ENCODE peak calls at places on chromosomes 5 and 9, in seven cellular contexts. P is H9, B is mesenchymal stem cell, E is IMR-90, J is H1, W is neuronal stem cell, T is trophoblast cell. A is an unnamed sample.

GRCh38 chr9:118170032-118170955 is 466.1 kb downstream of the TLR4 start:
- DNase-seq in P (peak; percentile 74), B (peak; percentile 52), E (no peak), J (peak; percentile 60), W (peak; percentile 51), T (peak; percentile 16), A (peak; percentile 80)

GRCh38 chr5:6585168-6585567 is 47.7 kb downstream of the NSUN2 start:
- DNase-seq in P (no peak), B (no peak), E (no peak), J (no peak), W (no peak), T (no peak), A (no peak)

GRCh38 chr9:111975709-111976108 is 79.1 kb downstream of the UGCG start:
- DNase-seq in P (peak; percentile 63), B (no peak), E (no peak), J (peak; percentile 15), W (no peak), T (no peak), A (peak; percentile 56)

GRCh38 chr9:16236326-16236725 is 634.1 kb downstream of the BNC2 start:
- DNase-seq in P (no peak), B (no peak), E (peak; percentile 97), J (no peak), W (no peak), T (no peak), A (no peak)

GRCh38 chr5:173573126-173573960 is 43.1 kb downstream of the BOD1 start:
- DNase-seq in P (peak; percentile 81), B (peak; percentile 69), E (peak; percentile 49), J (peak; percentile 13), W (peak; percentile 76), T (peak; percentile 56), A (peak; percentile 65)

GRCh38 chr5:135761746-135762145 is 72.7 kb upstream of the SLC25A48 start:
- DNase-seq in P (no peak), B (no peak), E (no peak), J (no peak), W (no peak), T (no peak), A (no peak)

GRCh38 chr5:171549259-171549658 is 129.8 kb downstream of the FGF18 start:
- DNase-seq in P (no peak), B (no peak), E (no peak), J (no peak), W (no peak), T (no peak), A (no peak)

GRCh38 chr5:98341038-98341710 is 432.3 kb upstream of the RGMB start:
- DNase-seq in P (no peak), B (peak; percentile 73), E (peak; percentile 99), J (no peak), W (no peak), T (no peak), A (no peak)

GRCh38 chr5:140214831-140215230 is 39.8 kb downstream of the CYSTM1 start:
- DNase-seq in P (no peak), B (peak; percentile 23), E (peak; percentile 83), J (no peak), W (no peak), T (no peak), A (no peak)

GRCh38 chr5:168578506-168579205 is 512 bp downstream of the PANK3 start:
- DNase-seq in P (no peak), B (no peak), E (no peak), J (no peak), W (no peak), T (peak; percentile 64), A (peak; percentile 79)

GRCh38 chr9:99005651-99006050 is 61.9 kb downstream of the COL15A1 start:
- DNase-seq in P (no peak), B (no peak), E (no peak), J (no peak), W (no peak), T (no peak), A (no peak)

GRCh38 chr9:95264954-95265615 is 52.4 kb downstream of the FANCC start:
- DNase-seq in P (no peak), B (peak; percentile 52), E (peak; percentile 75), J (no peak), W (no peak), T (no peak), A (peak; percentile 48)

GRCh38 chr9:137269231-137269772 is 8.2 kb upstream of the TOR4A start:
- DNase-seq in P (no peak), B (peak; percentile 92), E (peak; percentile 60), J (no peak), W (no peak), T (no peak), A (no peak)

GRCh38 chr9:135416771-135417290 is 62.8 kb upstream of the PPP1R26 start:
- DNase-seq in P (no peak), B (no peak), E (no peak), J (no peak), W (no peak), T (no peak), A (no peak)

GRCh38 chr9:135419106-135419505 is 60.5 kb upstream of the PPP1R26 start:
- DNase-seq in P (no peak), B (no peak), E (no peak), J (no peak), W (no peak), T (no peak), A (no peak)

GRCh38 chr9:135414293-135414692 is 65.3 kb upstream of the PPP1R26 start:
- DNase-seq in P (no peak), B (no peak), E (no peak), J (no peak), W (no peak), T (no peak), A (no peak)

GRCh38 chr9:135415586-135415985 is 64.0 kb upstream of the PPP1R26 start:
- DNase-seq in P (no peak), B (no peak), E (no peak), J (no peak), W (no peak), T (no peak), A (no peak)

DNA sequence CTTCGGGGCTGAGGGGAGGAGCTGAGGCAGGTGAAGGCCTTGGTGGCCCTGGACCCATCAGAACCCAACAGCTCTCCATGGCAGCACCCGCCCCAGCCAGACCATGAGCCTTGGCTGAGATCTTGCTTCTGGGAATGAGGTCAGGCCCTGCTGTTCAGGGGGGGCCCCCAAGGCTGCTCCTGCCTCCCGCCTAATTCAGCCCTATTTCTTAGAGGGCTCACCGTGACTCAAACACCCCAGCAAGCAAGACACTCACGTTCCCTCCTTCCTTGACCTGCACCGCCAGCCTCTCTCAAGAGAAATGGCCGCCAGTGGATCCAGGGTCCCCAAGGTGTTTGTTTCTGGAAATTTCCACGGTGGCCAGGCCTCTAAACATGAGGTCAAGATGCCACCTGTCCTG is 61.4 kb upstream of the PPP1R26 start:
- DNase-seq in P (no peak), B (no peak), E (no peak), J (no peak), W (no peak), T (no peak), A (no peak)
- H2BK120ac ChIP-seq in P (no peak overlapping the region), B (no peak overlapping the region), E (no peak overlapping the region), J (no peak overlapping the region), W (no peak overlapping the region), T (no peak overlapping the region), A (no peak overlapping the region)

GRCh38 chr5:109529520-109529919 is 119.7 kb upstream of the PJA2 start:
- DNase-seq in P (no peak), B (no peak), E (peak; percentile 36), J (no peak), W (no peak), T (no peak), A (no peak)

GRCh38 chr5:109529987-109530386 is 120.2 kb upstream of the PJA2 start:
- DNase-seq in P (no peak), B (no peak), E (no peak), J (no peak), W (no peak), T (no peak), A (no peak)

DNA sequence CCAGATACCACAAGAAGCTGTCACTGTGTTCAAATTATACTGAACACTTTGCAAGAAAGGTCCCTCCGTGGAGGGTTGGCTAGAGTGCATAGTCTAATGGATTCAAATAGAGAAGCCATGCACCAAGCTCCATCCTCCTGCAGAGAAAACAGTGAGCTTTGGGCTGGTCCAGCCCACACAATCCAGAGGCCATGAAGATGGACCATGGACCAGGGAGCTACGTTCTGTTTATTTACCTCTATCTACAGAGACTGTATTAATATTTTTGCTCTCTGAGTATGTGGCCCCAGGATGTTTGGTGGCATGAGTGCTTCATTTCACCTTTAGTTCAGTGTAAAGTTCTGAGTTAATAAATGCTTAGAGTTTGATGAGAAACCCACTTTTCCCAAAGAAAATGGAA is 114.8 kb upstream of the PJA2 start:
- DNase-seq in P (no peak), B (no peak), E (no peak), J (no peak), W (no peak), T (no peak), A (no peak)
- H2BK120ac ChIP-seq in P (no peak overlapping the region), B (no peak overlapping the region), E (no peak overlapping the region), J (no peak overlapping the region), W (no peak overlapping the region), T (no peak overlapping the region), A (no peak overlapping the region)

GRCh38 chr5:176850371-176851245 is 40.2 kb downstream of the UNC5A start:
- DNase-seq in P (no peak), B (no peak), E (no peak), J (no peak), W (no peak), T (no peak), A (no peak)

GRCh38 chr5:176851871-176852270 is 41.5 kb downstream of the UNC5A start:
- DNase-seq in P (no peak), B (no peak), E (no peak), J (no peak), W (no peak), T (no peak), A (no peak)

GRCh38 chr5:176855598-176855997 is 43.5 kb downstream of the HK3 start:
- DNase-seq in P (no peak), B (no peak), E (no peak), J (no peak), W (no peak), T (no peak), A (no peak)

GRCh38 chr5:176851380-176851779 is 41.0 kb downstream of the UNC5A start:
- DNase-seq in P (no peak), B (no peak), E (no peak), J (no peak), W (no peak), T (no peak), A (no peak)

GRCh38 chr5:176853151-176853793 is 42.9 kb downstream of the UNC5A start:
- DNase-seq in P (no peak), B (no peak), E (no peak), J (no peak), W (no peak), T (no peak), A (no peak)
- H2BK120ac ChIP-seq in P (no peak overlapping the region), B (no peak overlapping the region), E (no peak overlapping the region), J (no peak overlapping the region), W (no peak overlapping the region), T (no peak overlapping the region), A (no peak overlapping the region)

GRCh38 chr9:86977205-86977835 is 30.0 kb upstream of the GAS1 start:
- DNase-seq in P (no peak), B (no peak), E (peak; percentile 75), J (no peak), W (no peak), T (no peak), A (no peak)

GRCh38 chr9:86974421-86974820 is 27.1 kb upstream of the GAS1 start:
- DNase-seq in P (no peak), B (no peak), E (no peak), J (no peak), W (no peak), T (no peak), A (no peak)

GRCh38 chr9:86975571-86975970 is 28.3 kb upstream of the GAS1 start:
- DNase-seq in P (no peak), B (no peak), E (no peak), J (no peak), W (no peak), T (no peak), A (no peak)

GRCh38 chr9:86978413-86978812 is 31.1 kb upstream of the GAS1 start:
- DNase-seq in P (no peak), B (no peak), E (peak; percentile 65), J (no peak), W (no peak), T (no peak), A (no peak)

GRCh38 chr9:86975086-86975485 is 27.8 kb upstream of the GAS1 start:
- DNase-seq in P (no peak), B (no peak), E (no peak), J (no peak), W (no peak), T (no peak), A (no peak)
- H2BK120ac ChIP-seq in P (no peak overlapping the region), B (no peak overlapping the region), E (no peak overlapping the region), J (no peak overlapping the region), W (no peak overlapping the region), T (no peak overlapping the region), A (no peak overlapping the region)

A was measured in mesendoderm.